ENCODE peak calls at places on chromosome 2, in nine cellular contexts. X is endothelial cell of umbilical vein, S is mesendoderm, R is uterus, U is heart right ventricle, G is HCT116, N is neural progenitor cell, T is brain microvascular endothelial cell, C is foreskin keratinocyte. K is an unnamed sample.

GRCh38 chr2:74872310-74872923 is 38.5 kb downstream of the HK2 start:
- DNase-seq in S (no peak), R (no peak), U (no peak), N (no peak), T (no peak), X (no peak), C (no peak), G (no peak), K (no peak)

GRCh38 chr2:75466708-75467311 is 93.9 kb downstream of the EVA1A start:
- DNase-seq in S (peak; percentile 80), R (no peak), X (peak; percentile 18), T (peak; percentile 17), G (peak; percentile 23), N (peak; percentile 65), U (no peak), C (no peak), K (no peak)

GRCh38 chr2:126801473-126801872 is 97.2 kb upstream of the TEX51 start:
- DNase-seq in U (no peak), T (no peak), R (no peak), X (no peak), G (no peak), S (no peak), C (no peak), N (no peak), K (peak; percentile 14)

GRCh38 chr2:212858496-212858895 is 292.9 kb downstream of the IKZF2 start:
- DNase-seq in G (no peak), N (no peak), T (peak; percentile 12), C (peak; percentile 70), R (no peak), X (no peak), U (no peak), S (no peak), K (no peak)

GRCh38 chr2:23628926-23629325 is 243.9 kb downstream of the KLHL29 start:
- DNase-seq in G (no peak), U (no peak), C (no peak), R (no peak), T (no peak), X (no peak), N (peak; percentile 16), S (no peak), K (no peak)

GRCh38 chr2:39584283-39584972 is 81.3 kb upstream of the TMEM178A start:
- DNase-seq in N (no peak), R (no peak), C (peak; percentile 70), T (peak; percentile 58), U (no peak), X (no peak), S (no peak), G (no peak), K (peak; percentile 43)

GRCh38 chr2:128779301-128780095 is 460.8 kb upstream of the HS6ST1 start:
- DNase-seq in T (no peak), R (no peak), S (peak; percentile 13), N (no peak), G (no peak), X (no peak), C (no peak), U (no peak), K (no peak)

GRCh38 chr2:221551864-221552263 is 20.2 kb downstream of the EPHA4 start:
- DNase-seq in T (no peak), C (no peak), U (no peak), S (no peak), R (no peak), X (no peak), G (no peak), N (no peak), K (no peak)

GRCh38 chr2:113980946-113981345 is 91.1 kb downstream of the ACTR3 start:
- DNase-seq in X (peak; percentile 63), S (no peak), N (no peak), T (peak; percentile 86), R (no peak), C (peak; percentile 29), U (no peak), G (no peak), K (no peak)

GRCh38 chr2:134190807-134191203 is 63.1 kb upstream of the MGAT5 start:
- DNase-seq in U (peak; percentile 53), R (no peak), X (no peak), S (no peak), T (no peak), N (no peak), G (no peak), C (no peak), K (no peak)

GRCh38 chr2:3626118-3626816 is 31.4 kb downstream of the COLEC11 start:
- DNase-seq in N (no peak), T (peak; percentile 56), X (peak; percentile 29), S (no peak), R (no peak), C (no peak), G (no peak), U (no peak), K (peak; percentile 52)

GRCh38 chr2:171522057-171522803 is at the start of gene CYBRD1:
- DNase-seq in R (peak; percentile 85), S (peak; percentile 73), C (peak; percentile 50), U (peak; percentile 88), G (no peak), X (peak; percentile 71), T (peak; percentile 63), N (peak; percentile 63), K (peak; percentile 80)

GRCh38 chr2:171521361-171522056 is 765 bp upstream of the CYBRD1 start:
- DNase-seq in N (no peak), G (no peak), X (peak; percentile 8), U (no peak), S (no peak), T (no peak), R (no peak), C (no peak), K (no peak)

GRCh38 chr2:171523969-171524401 is 1.7 kb downstream of the CYBRD1 start:
- DNase-seq in X (no peak), U (no peak), N (peak; percentile 40), C (peak; percentile 73), T (no peak), R (no peak), G (no peak), S (peak; percentile 88), K (no peak)

GRCh38 chr2:171522804-171523338 is 597 bp downstream of the CYBRD1 start:
- DNase-seq in U (peak; percentile 50), X (no peak), T (no peak), R (no peak), G (no peak), N (peak; percentile 70), C (no peak), S (no peak), K (peak; percentile 46)

DNA sequence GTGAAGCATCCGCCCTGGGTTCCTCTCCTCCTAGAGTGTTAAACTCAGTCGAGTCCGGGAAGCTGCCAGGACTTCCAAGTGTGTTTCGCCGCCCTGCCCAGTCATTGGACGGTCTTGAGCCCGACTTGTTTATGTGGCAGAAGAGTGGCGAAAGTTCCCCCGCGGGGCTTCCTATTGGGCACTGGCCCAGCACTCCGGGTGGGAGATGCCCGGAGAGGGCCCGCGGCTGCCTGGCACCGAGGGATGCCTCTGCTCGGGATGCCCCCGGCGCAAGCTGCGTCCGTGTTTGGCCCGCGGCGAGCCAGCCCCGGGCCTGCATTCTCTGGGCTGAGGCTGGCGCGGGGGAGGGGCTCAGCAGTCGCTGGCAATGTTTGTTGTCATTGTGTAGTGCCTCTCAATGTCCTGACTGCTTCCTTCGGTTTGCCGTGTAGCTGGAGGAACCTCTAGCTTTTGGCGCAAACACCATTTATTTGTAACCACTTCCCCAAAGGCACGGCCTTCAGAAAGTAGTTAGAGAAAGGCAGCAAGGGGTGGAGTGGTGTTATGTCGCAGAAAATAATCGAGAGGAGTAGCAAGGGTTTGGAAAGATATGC is 1.2 kb downstream of the CYBRD1 start:
- DNase-seq in R (peak; percentile 79), N (peak; percentile 82), C (peak; percentile 53), X (peak; percentile 87), T (peak; percentile 68), U (peak; percentile 79), S (peak; percentile 92), G (peak; percentile 38), K (peak; percentile 84)
- H3K27ac ChIP-seq in R (peak overlapping the region; percentile 94), N (no peak overlapping the region), C (no peak overlapping the region), X (peak overlapping the region; percentile 52), T (peak overlapping the region; percentile 74), U (peak overlapping the region; percentile 97), S (peak overlapping the region; percentile 78), G (peak overlapping the region; percentile 57), K (peak overlapping the region; percentile 53)

DNA sequence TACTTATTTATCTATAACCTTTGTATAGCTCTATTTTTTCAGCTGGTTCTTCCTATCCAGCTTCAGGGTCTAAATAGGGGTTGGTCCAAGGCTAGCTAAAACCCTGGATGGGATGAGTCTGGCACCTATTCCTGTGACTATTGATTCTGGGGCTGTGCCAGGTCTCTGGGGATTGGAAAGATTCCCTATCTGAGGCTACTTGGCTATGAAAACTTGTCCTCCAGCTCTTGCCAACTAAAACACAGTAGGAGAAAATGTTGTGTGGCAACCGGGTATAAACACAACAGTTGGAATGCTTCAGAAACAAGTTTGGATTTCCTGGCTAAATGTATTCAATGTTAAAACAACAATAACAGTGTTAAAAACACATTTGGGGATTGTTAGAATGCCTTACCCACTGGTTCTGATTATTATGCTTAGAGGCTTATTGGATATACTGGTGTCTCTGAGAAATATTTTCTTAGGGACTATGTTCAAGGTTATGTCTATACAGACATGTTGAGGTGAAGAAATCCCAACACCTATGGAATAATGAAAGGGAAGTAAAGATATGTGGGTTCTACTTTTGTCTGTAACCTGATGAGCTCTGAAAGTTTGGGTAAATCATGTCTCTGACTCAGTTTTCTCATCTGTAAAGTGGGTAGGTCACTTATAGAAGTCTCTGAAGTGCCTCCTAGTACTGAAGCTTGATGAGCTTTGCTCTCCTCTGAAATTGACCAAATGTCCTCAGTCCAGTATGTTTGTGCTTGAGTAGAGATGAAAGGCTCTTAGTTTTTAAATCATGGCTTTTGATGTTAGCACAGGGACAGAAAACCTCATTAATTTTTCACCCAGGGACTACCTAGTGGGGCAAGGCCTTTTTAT is 460.7 kb downstream of the MTX2 start:
- DNase-seq in N (no peak), T (peak; percentile 59), S (no peak), G (no peak), R (peak; percentile 32), X (peak; percentile 95), U (peak; percentile 17), C (no peak), K (no peak)
- H3K27ac ChIP-seq in N (no peak overlapping the region), T (no peak overlapping the region), S (no peak overlapping the region), G (no peak overlapping the region), R (no peak overlapping the region), X (no peak overlapping the region), U (no peak overlapping the region), C (no peak overlapping the region), K (no peak overlapping the region)

GRCh38 chr2:95514728-95515127 is 30.2 kb upstream of the TRIM43B start:
- DNase-seq in S (no peak), T (no peak), C (no peak), R (no peak), N (no peak), X (no peak), G (no peak), U (no peak), K (no peak)
- H3K27ac ChIP-seq in S (no peak overlapping the region), T (no peak overlapping the region), C (no peak overlapping the region), R (no peak overlapping the region), N (no peak overlapping the region), X (no peak overlapping the region), G (no peak overlapping the region), U (no peak overlapping the region), K (no peak overlapping the region)

DNA sequence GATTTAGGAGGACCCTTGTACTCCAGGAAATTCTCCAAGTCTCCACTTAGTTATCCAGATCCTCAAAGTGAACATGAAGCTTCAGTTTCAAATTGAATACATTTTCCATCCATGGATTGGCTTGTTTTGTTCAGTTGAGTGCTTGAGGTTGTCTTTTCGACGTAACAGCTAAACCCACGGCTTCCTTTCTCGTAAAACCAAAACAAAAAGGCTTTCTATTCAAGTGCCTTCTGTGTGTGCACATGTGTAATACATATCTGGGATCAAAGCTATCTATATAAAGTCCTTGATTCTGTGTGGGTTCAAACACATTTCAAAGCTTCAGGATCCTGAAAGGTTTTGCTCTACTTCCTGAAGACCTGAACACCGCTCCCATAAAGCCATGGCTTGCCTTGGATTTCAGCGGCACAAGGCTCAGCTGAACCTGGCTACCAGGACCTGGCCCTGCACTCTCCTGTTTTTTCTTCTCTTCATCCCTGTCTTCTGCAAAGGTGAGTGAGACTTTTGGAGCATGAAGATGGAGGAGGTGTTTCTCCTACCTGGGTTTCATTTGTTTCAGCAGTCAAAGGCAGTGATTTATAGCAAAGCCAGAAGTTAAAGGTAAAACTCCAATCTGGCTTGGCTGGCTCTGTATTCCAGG is at the start of gene CTLA4:
- DNase-seq in U (no peak), T (no peak), C (no peak), N (no peak), X (no peak), S (no peak), G (no peak), R (no peak), K (no peak)
- H3K27ac ChIP-seq in U (no peak within 1 kb of the TSS), T (no peak within 1 kb of the TSS), C (no peak within 1 kb of the TSS), N (no peak within 1 kb of the TSS), X (no peak within 1 kb of the TSS), S (no peak within 1 kb of the TSS), G (no peak within 1 kb of the TSS), R (no peak within 1 kb of the TSS), K (no peak within 1 kb of the TSS)

K was measured in SJSA1.